ENCODE peak calls at places on chromosome 6, in five cellular contexts. C, M, F, U and I are unnamed samples. For H3K27me3, the result is how much of the 10 kb centered on the place peaks cover.

GRCh38 chr6:98847767-98848538 is 13.6 kb downstream of the POU3F2 start:
- DNase-seq in C (no peak), M (no peak), F (no peak), U (peak), I (no peak)

GRCh38 chr6:121413831-121414368 is 21.5 kb upstream of the GJA1 start:
- DNase-seq in C (no peak), M (no peak), F (peak), U (no peak), I (no peak)

GRCh38 chr6:131894735-131895424 is 56.3 kb downstream of the CCN2 start:
- DNase-seq in C (peak), M (no peak), F (no peak), U (no peak), I (no peak)

GRCh38 chr6:14454467-14454763 is 336.8 kb downstream of the CD83 start:
- DNase-seq in C (no peak), M (peak), F (no peak), U (no peak), I (no peak)

GRCh38 chr6:7697820-7698623 is 27.9 kb upstream of the BMP6 start:
- DNase-seq in C (no peak), M (no peak), F (peak), U (peak), I (no peak)

GRCh38 chr6:157249756-157250155 is 73.6 kb downstream of the TMEM242 start:
- DNase-seq in C (no peak), M (no peak), F (no peak), U (no peak), I (no peak)

GRCh38 chr6:122501475-122501874 is 29.9 kb upstream of the SERINC1 start:
- DNase-seq in C (no peak), M (no peak), F (no peak), U (no peak), I (no peak)

GRCh38 chr6:16623029-16623653 is 138.1 kb downstream of the ATXN1 start:
- DNase-seq in C (no peak), M (no peak), F (peak), U (no peak), I (no peak)

GRCh38 chr6:113018351-113019151 is 671.4 kb downstream of the RFPL4B start:
- DNase-seq in C (no peak), M (no peak), F (peak), U (no peak), I (no peak)

GRCh38 chr6:89819336-89820130 is at the start of gene MDN1:
- DNase-seq in C (peak), M (peak), F (peak), U (peak), I (peak)

GRCh38 chr6:25219147-25219546 is 60.0 kb upstream of the CARMIL1 start:
- DNase-seq in C (no peak), M (no peak), F (no peak), U (no peak), I (no peak)

GRCh38 chr6:3422457-3422816 is 34.4 kb downstream of the SLC22A23 start:
- DNase-seq in C (no peak), M (no peak), F (no peak), U (no peak), I (no peak)

GRCh38 chr6:13467216-13467600 is 20.2 kb downstream of the GFOD1 start:
- DNase-seq in C (no peak), M (no peak), F (no peak), U (no peak), I (no peak)

GRCh38 chr6:116100419-116101297 is at the start of gene NT5DC1:
- DNase-seq in C (peak), M (peak), F (peak), U (peak), I (peak)

GRCh38 chr6:111988926-111989325 is 65.0 kb upstream of the CCN6 start:
- DNase-seq in C (no peak), M (no peak), F (no peak), U (no peak), I (no peak)

GRCh38 chr6:167841981-167842380 is 15.3 kb downstream of the AFDN start:
- DNase-seq in C (no peak), M (no peak), F (no peak), U (no peak), I (no peak)
- H3K27me3 ChIP-seq in C (under half), M (under half), F (under half), U (under half), I (under half)

DNA sequence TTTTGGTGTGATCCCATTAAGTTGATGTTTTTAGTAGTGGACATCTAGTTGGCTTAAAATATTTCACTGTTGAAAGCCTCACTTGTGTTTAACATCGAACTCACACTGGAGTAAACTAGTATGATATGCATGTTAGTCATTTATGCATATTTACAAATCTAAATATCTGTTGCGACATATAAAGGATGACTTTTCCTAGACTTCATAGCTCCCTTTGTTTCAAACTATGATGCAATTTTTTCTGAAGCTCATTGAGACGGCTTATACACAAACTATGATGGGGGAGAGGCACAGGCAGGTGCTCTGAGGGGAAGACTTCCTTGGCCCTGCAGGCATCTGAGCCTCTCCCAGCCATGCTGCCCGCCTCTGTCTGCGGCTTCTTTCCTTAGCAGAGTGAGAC is 11.8 kb upstream of the FOXC1 start:
- DNase-seq in C (no peak), M (no peak), F (no peak), U (no peak), I (no peak)
- H3K27me3 ChIP-seq in C (under half), M (under half), F (under half), U (under half), I (under half)

GRCh38 chr6:163665464-163665863 is 250.9 kb downstream of the QKI start:
- DNase-seq in C (no peak), M (no peak), F (no peak), U (no peak), I (no peak)
- H3K27me3 ChIP-seq in C (under half), M (under half), F (under half), U (under half), I (under half)

GRCh38 chr6:167839755-167840154 is 13.0 kb downstream of the AFDN start:
- DNase-seq in C (no peak), M (no peak), F (no peak), U (no peak), I (no peak)

GRCh38 chr6:167840160-167840525 is 13.4 kb downstream of the AFDN start:
- DNase-seq in C (no peak), M (no peak), F (no peak), U (no peak), I (no peak)

GRCh38 chr6:167836722-167837121 is 10.0 kb downstream of the AFDN start:
- DNase-seq in C (no peak), M (no peak), F (no peak), U (no peak), I (no peak)

GRCh38 chr6:167839343-167839742 is 12.6 kb downstream of the AFDN start:
- DNase-seq in C (no peak), M (no peak), F (no peak), U (no peak), I (no peak)

GRCh38 chr6:167838207-167838748 is 11.6 kb downstream of the AFDN start:
- DNase-seq in C (no peak), M (no peak), F (no peak), U (no peak), I (no peak)
- H3K27me3 ChIP-seq in C (under half), M (under half), F (under half), U (under half), I (under half)

GRCh38 chr6:106085687-106085983 is 501 bp upstream of the PRDM1 start:
- DNase-seq in C (no peak), M (no peak), F (no peak), U (peak), I (no peak)
- H3K27me3 ChIP-seq in C (under half), M (under half), F (under half), U (under half), I (under half)

DNA sequence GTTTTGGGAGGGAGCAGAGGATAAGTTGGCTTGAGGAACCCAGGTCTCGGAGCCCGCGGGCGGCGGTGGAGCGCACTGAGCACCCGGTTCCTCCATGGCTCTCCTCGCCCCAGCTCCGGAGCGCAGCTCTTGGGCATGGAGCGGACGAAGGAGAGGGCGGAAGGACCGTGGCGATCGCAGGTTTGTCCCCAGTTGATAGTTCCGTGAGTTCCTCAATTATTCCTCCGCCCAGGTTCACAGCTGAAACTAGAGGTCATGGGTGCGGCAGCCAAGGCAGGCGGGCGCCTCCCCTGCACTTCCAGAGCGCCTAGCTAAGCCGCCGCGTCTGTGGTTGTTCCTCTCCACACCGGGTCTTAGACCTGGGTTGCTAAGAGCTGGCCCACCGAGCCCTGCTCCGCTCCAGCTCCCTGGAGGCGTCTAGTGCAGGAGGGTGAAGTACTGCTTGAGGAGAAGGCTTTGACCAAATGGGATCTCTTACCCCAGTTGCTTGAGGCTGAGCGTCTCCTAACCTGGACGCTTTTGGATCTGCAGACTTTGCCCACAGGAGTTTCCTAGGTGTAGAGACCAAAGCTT is at the start of gene HTR1B:
- DNase-seq in C (no peak), M (no peak), F (peak), U (peak), I (no peak)
- H3K27me3 ChIP-seq in C (under half), M (under half), F (under half), U (half or more), I (under half)

DNA sequence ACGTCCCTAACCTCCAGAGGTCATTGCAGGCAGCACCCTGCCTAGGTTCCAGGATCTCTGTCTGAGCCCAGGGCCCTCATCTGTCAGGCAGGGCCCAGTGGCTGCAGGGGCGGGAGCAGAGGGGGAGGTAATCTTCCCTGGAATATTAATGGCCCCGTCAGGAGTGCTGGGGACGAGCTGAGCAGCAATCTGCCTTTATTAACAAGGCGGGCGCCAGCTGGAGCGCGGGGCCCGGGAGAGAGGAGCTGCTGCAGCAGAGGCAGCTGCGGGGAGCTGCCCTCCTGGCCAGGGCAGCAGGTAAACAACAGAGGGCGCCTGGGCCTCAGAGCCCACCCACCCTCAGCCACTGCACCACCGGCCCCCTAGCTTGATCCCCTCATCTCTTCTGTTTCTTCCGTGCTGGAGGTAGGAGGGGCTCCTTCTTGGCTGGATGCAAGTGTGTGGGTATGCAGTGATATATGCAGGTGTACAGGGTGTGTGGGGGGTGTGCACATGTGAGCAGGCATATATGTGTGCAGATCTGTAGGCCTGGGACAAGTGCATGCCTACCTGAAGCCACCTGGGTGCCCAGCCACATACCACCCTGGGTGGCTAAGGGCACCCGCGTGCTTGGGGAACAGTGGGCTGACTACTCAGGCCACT is 131.8 kb upstream of the MLN start:
- DNase-seq in C (no peak), M (no peak), F (no peak), U (peak), I (no peak)
- H3K27me3 ChIP-seq in C (under half), M (under half), F (under half), U (under half), I (under half)

GRCh38 chr6:107396226-107396625 is 63.1 kb downstream of the PDSS2 start:
- DNase-seq in C (no peak), M (no peak), F (no peak), U (no peak), I (no peak)
- H3K27me3 ChIP-seq in C (under half), M (under half), F (under half), U (under half), I (under half)